ENCODE peak calls at places on chromosomes 3 and 15, in ten cellular contexts. F is activated T-helper 1 cell treated with Interleukin-2 at 50 U/mL for 16 hours; E is amniotic stem cell; H is H7; A is activated naive CD8-positive, alpha-beta T cell treated with anti-CD3 and anti-CD28 coated beads for 36 hours; T is right atrium auricular region; D is iris pigment epithelial cell; L is fibroblast of lung; M is SHP77; U is central memory CD4-positive, alpha-beta T cell. C is an unnamed sample.
A peak's percentile ranks its signal among the peaks of the same experiment; 100 is the strongest.

GRCh38 chr15:57549935-57550334 is 41.8 kb upstream of the MYZAP start:
- DNase-seq in F (no peak), E (no peak), H (no peak), A (no peak), T (no peak), D (no peak), L (no peak), M (no peak), U (no peak), C (no peak)

GRCh38 chr15:85048430-85048829 is 66.8 kb downstream of the PDE8A start:
- DNase-seq in F (no peak), E (no peak), H (no peak), A (no peak), T (no peak), D (peak; percentile 57), L (peak; percentile 60), M (no peak), U (no peak), C (no peak)

GRCh38 chr15:75640483-75641175 is 605 bp upstream of the IMP3 start:
- DNase-seq in F (peak; percentile 20), E (no peak), H (peak; percentile 52), A (peak; percentile 42), T (no peak), D (peak; percentile 49), L (peak; percentile 55), M (peak; percentile 79), U (peak; percentile 67), C (no peak)

GRCh38 chr3:54888873-54889272 is 39.0 kb downstream of the LRTM1 start:
- DNase-seq in F (no peak), E (no peak), H (no peak), A (no peak), T (no peak), D (peak; percentile 81), L (no peak), M (no peak), U (no peak), C (no peak)

GRCh38 chr3:51687472-51688205 is 16.6 kb downstream of the TEX264 start:
- DNase-seq in F (no peak), E (peak; percentile 29), H (no peak), A (no peak), T (no peak), D (no peak), L (peak; percentile 12), M (no peak), U (no peak), C (no peak)

GRCh38 chr3:9902372-9903237 is at the start of gene IL17RE:
- DNase-seq in F (no peak), E (no peak), H (peak; percentile 82), A (no peak), T (no peak), D (no peak), L (no peak), M (no peak), U (no peak), C (no peak)

GRCh38 chr3:147369671-147370123 is 36.6 kb downstream of the ZIC4 start:
- DNase-seq in F (no peak), E (no peak), H (no peak), A (no peak), T (no peak), D (no peak), L (no peak), M (no peak), U (no peak), C (no peak)

GRCh38 chr3:116579843-116580242 is 129.7 kb upstream of the TUSC7 start:
- DNase-seq in F (no peak), E (no peak), H (no peak), A (no peak), T (no peak), D (peak; percentile 5), L (peak; percentile 10), M (no peak), U (no peak), C (no peak)

GRCh38 chr3:180601688-180602666 is at the start of gene TTC14:
- DNase-seq in F (peak; percentile 86), E (peak; percentile 84), H (peak; percentile 82), A (peak; percentile 96), T (peak; percentile 91), D (peak; percentile 94), L (peak; percentile 95), M (peak; percentile 91), U (peak; percentile 92), C (peak; percentile 77)

GRCh38 chr3:180018588-180018987 is 18.1 kb downstream of the PEX5L start:
- DNase-seq in F (no peak), E (no peak), H (peak; percentile 19), A (no peak), T (no peak), D (no peak), L (no peak), M (no peak), U (no peak), C (no peak)

GRCh38 chr3:98732239-98733054 is 30.7 kb upstream of the ST3GAL6 start:
- DNase-seq in F (no peak), E (no peak), H (peak; percentile 84), A (peak; percentile 19), T (peak; percentile 70), D (peak; percentile 39), L (peak; percentile 35), M (peak; percentile 73), U (no peak), C (no peak)

GRCh38 chr3:108486272-108486787 is 24.1 kb downstream of the MYH15 start:
- DNase-seq in F (no peak), E (no peak), H (no peak), A (no peak), T (no peak), D (no peak), L (no peak), M (no peak), U (no peak), C (no peak)

GRCh38 chr3:9704343-9705322 is 1.0 kb downstream of the CPNE9 start:
- DNase-seq in F (no peak), E (no peak), H (peak; percentile 98), A (peak; percentile 15), T (no peak), D (peak; percentile 20), L (peak; percentile 23), M (no peak), U (no peak), C (no peak)

GRCh38 chr15:99181544-99181943 is 67.8 kb downstream of the TTC23 start:
- DNase-seq in F (no peak), E (no peak), H (peak; percentile 29), A (no peak), T (no peak), D (peak; percentile 11), L (no peak), M (no peak), U (no peak), C (no peak)

GRCh38 chr3:44833394-44833793 is 28.3 kb upstream of the TMEM42 start:
- DNase-seq in F (no peak), E (no peak), H (no peak), A (no peak), T (no peak), D (no peak), L (no peak), M (no peak), U (no peak), C (no peak)

GRCh38 chr15:45087513-45087912 is 26.5 kb downstream of the DUOX2 start:
- DNase-seq in F (no peak), E (no peak), H (peak; percentile 20), A (no peak), T (no peak), D (no peak), L (no peak), M (no peak), U (no peak), C (no peak)

GRCh38 chr3:112746675-112747276 is 99.9 kb downstream of the CD200R1L start:
- DNase-seq in F (no peak), E (no peak), H (no peak), A (no peak), T (no peak), D (peak; percentile 93), L (peak; percentile 92), M (no peak), U (no peak), C (peak; percentile 67)

GRCh38 chr3:170204509-170204908 is 17.7 kb upstream of the PRKCI start:
- DNase-seq in F (no peak), E (no peak), H (no peak), A (no peak), T (no peak), D (no peak), L (no peak), M (no peak), U (no peak), C (no peak)

GRCh38 chr3:96465521-96465920 is 348.9 kb upstream of the EPHA6 start:
- DNase-seq in F (no peak), E (no peak), H (no peak), A (no peak), T (no peak), D (no peak), L (no peak), M (no peak), U (no peak), C (no peak)

GRCh38 chr3:71312461-71312860 is 271.1 kb downstream of the FOXP1 start:
- DNase-seq in F (no peak), E (no peak), H (no peak), A (no peak), T (no peak), D (no peak), L (no peak), M (no peak), U (no peak), C (no peak)

GRCh38 chr3:79111375-79112052 is 656.3 kb downstream of the ROBO1 start:
- DNase-seq in F (no peak), E (no peak), H (no peak), A (no peak), T (no peak), D (peak; percentile 58), L (peak; percentile 72), M (no peak), U (no peak), C (no peak)

GRCh38 chr3:49124991-49125670 is 4.5 kb upstream of the USP19 start:
- DNase-seq in F (no peak), E (no peak), H (peak; percentile 69), A (no peak), T (no peak), D (peak; percentile 22), L (peak; percentile 20), M (no peak), U (no peak), C (no peak)

GRCh38 chr15:58527573-58528196 is 95.9 kb downstream of the LIPC start:
- DNase-seq in F (no peak), E (no peak), H (no peak), A (no peak), T (no peak), D (no peak), L (no peak), M (no peak), U (no peak), C (no peak)

GRCh38 chr3:114011059-114011797 is 45.1 kb downstream of the CCDC191 start:
- DNase-seq in F (no peak), E (no peak), H (no peak), A (no peak), T (no peak), D (no peak), L (no peak), M (no peak), U (no peak), C (no peak)

GRCh38 chr3:178170698-178171535 is 365.3 kb upstream of the KCNMB2 start:
- DNase-seq in F (no peak), E (peak; percentile 73), H (no peak), A (no peak), T (no peak), D (peak; percentile 99), L (peak; percentile 95), M (peak; percentile 28), U (no peak), C (peak; percentile 87)